ENCODE peak calls at places on chromosome 18, in five cellular contexts. T, Y, X, P and U are unnamed samples.

GRCh38 chr18:32429427-32429826 is 41.3 kb downstream of the GAREM1 start:
- DNase-seq in T (no peak), Y (no peak), X (no peak), P (no peak), U (no peak)

GRCh38 chr18:56312554-56312953 is 325.8 kb downstream of the TXNL1 start:
- DNase-seq in T (no peak), Y (no peak), X (no peak), P (no peak), U (no peak)

GRCh38 chr18:56305583-56305982 is 332.8 kb downstream of the TXNL1 start:
- DNase-seq in T (no peak), Y (no peak), X (no peak), P (no peak), U (no peak)

GRCh38 chr18:55354795-55355194 is 233.2 kb downstream of the TCF4 start:
- DNase-seq in T (no peak), Y (no peak), X (no peak), P (no peak), U (no peak)

GRCh38 chr18:54134053-54134452 is 90.4 kb downstream of the MBD2 start:
- DNase-seq in T (no peak), Y (no peak), X (no peak), P (no peak), U (no peak)

GRCh38 chr18:30192216-30192615 is 850.3 kb downstream of the DSC3 start:
- DNase-seq in T (no peak), Y (no peak), X (no peak), P (no peak), U (no peak)

GRCh38 chr18:50729986-50730385 is 89.8 kb downstream of the MRO start:
- DNase-seq in T (no peak), Y (no peak), X (no peak), P (no peak), U (no peak)

GRCh38 chr18:31197676-31198075 is 35.0 kb upstream of the DSC1 start:
- DNase-seq in T (peak; percentile 23), Y (no peak), X (no peak), P (no peak), U (no peak)

GRCh38 chr18:76445741-76446232 is 49.3 kb downstream of the ZNF516 start:
- DNase-seq in T (no peak), Y (no peak), X (no peak), P (no peak), U (peak; percentile 87)

GRCh38 chr18:492451-492850 is 8.1 kb downstream of the COLEC12 start:
- DNase-seq in T (no peak), Y (no peak), X (no peak), P (no peak), U (no peak)

GRCh38 chr18:56508637-56509036 is 129.8 kb downstream of the TXNL1 start:
- DNase-seq in T (no peak), Y (no peak), X (no peak), P (no peak), U (no peak)

GRCh38 chr18:12290086-12290485 is 18.0 kb upstream of the TUBB6 start:
- DNase-seq in T (no peak), Y (no peak), X (no peak), P (no peak), U (peak; percentile 91)

GRCh38 chr18:35415511-35416427 is 38.6 kb upstream of the ZNF396 start:
- DNase-seq in T (no peak), Y (no peak), X (no peak), P (no peak), U (no peak)

GRCh38 chr18:52465391-52465790 is 125.4 kb downstream of the DCC start:
- DNase-seq in T (no peak), Y (no peak), X (no peak), P (no peak), U (no peak)

GRCh38 chr18:61876899-61877298 is 15.9 kb downstream of the RNF152 start:
- DNase-seq in T (no peak), Y (no peak), X (no peak), P (no peak), U (no peak)

GRCh38 chr18:70366174-70366573 is 77.3 kb downstream of the SOCS6 start:
- DNase-seq in T (no peak), Y (no peak), X (no peak), P (no peak), U (no peak)

GRCh38 chr18:23881778-23882177 is 132.8 kb upstream of the TTC39C start:
- DNase-seq in T (no peak), Y (no peak), X (peak; percentile 72), P (peak; percentile 58), U (peak; percentile 84)

GRCh38 chr18:26928669-26929313 is 63.3 kb upstream of the AQP4 start:
- DNase-seq in T (no peak), Y (no peak), X (peak; percentile 35), P (no peak), U (no peak)

GRCh38 chr18:5527603-5528002 is 16.2 kb downstream of the EPB41L3 start:
- DNase-seq in T (no peak), Y (no peak), X (no peak), P (no peak), U (no peak)

GRCh38 chr18:24073791-24074190 is 59.2 kb downstream of the TTC39C start:
- DNase-seq in T (no peak), Y (no peak), X (no peak), P (no peak), U (no peak)

GRCh38 chr18:67510831-67511230 is 5.7 kb downstream of the DSEL start:
- DNase-seq in T (no peak), Y (no peak), X (no peak), P (no peak), U (no peak)

GRCh38 chr18:76493213-76494107 is 1.6 kb downstream of the ZNF516 start:
- DNase-seq in T (no peak), Y (no peak), X (no peak), P (no peak), U (no peak)

GRCh38 chr18:11518788-11519685 is 90.4 kb upstream of the SLC35G4 start:
- DNase-seq in T (peak; percentile 57), Y (peak; percentile 25), X (no peak), P (peak; percentile 18), U (no peak)

GRCh38 chr18:56298935-56299334 is 339.5 kb downstream of the TXNL1 start:
- DNase-seq in T (no peak), Y (no peak), X (no peak), P (no peak), U (no peak)

GRCh38 chr18:26777316-26778053 is 88.0 kb downstream of the AQP4 start:
- DNase-seq in T (no peak), Y (no peak), X (no peak), P (no peak), U (no peak)

GRCh38 chr18:41009926-41010325 is 945.1 kb upstream of the PIK3C3 start:
- DNase-seq in T (no peak), Y (no peak), X (no peak), P (no peak), U (no peak)

GRCh38 chr18:13813271-13813849 is 10.6 kb upstream of the MC5R start:
- DNase-seq in T (peak; percentile 50), Y (no peak), X (peak; percentile 76), P (peak; percentile 50), U (peak; percentile 13)

GRCh38 chr18:55245200-55245599 is 285.9 kb upstream of the CCDC68 start:
- DNase-seq in T (no peak), Y (no peak), X (no peak), P (no peak), U (no peak)

GRCh38 chr18:11761553-11761952 is 72.5 kb downstream of the GNAL start:
- DNase-seq in T (peak; percentile 8), Y (no peak), X (no peak), P (no peak), U (no peak)

DNA sequence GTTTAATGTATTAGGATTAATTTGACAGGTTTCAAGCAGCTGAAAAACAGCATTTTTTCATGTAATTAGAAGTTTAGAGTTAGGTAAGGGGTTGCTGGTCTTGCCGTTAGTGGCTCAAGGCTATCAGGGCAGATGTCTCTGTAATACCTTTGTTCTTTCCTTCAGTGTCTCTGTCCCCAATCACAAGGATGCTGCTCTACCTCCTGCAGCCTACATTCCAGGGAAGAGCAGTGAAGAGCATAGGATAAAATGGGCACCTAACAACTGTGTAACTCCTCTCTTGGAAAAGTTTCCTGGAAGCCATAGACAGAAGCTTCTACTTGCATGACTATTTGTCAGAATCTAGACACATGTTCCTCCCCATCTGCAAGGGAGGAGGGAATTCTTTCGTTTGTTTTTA is 9.4 kb upstream of the SERPINB7 start:
- DNase-seq in T (no peak), Y (no peak), X (no peak), P (no peak), U (no peak)
- TF ChIP-seq POLR2AphosphoS5 in T (no peak), Y (no peak), X (no peak), P (no peak), U (no peak)

DNA sequence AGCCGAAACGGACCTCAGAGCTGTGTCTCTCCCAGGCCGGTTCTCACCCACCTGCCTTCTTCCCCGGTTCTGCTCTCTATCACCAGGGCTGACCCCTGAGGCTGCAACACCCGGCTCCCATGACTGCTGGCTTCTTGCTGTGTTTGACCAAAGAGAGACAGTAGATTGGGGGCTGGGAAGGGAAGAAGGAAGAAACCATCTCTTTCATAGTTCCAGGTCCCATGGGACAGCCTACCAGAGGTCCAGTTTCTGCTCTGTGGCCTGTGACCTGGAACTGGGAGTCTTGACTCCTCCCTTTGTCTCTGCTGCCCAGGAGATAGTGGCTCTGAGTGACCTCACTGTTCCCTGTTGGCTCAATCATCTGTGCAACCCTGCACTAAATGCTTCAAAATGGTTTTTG is 38.1 kb downstream of the ALPK2 start:
- DNase-seq in T (no peak), Y (no peak), X (no peak), P (no peak), U (no peak)
- TF ChIP-seq POLR2AphosphoS5 in T (no peak), Y (no peak), X (no peak), P (no peak), U (no peak)

GRCh38 chr18:49664086-49664890 is 102.4 kb downstream of the LIPG start:
- DNase-seq in T (no peak), Y (no peak), X (no peak), P (no peak), U (no peak)
- TF ChIP-seq POLR2AphosphoS5 in T (no peak), Y (no peak), X (no peak), P (no peak), U (peak; percentile 18)

GRCh38 chr18:9562584-9562983 is 51.8 kb downstream of the PPP4R1 start:
- DNase-seq in T (no peak), Y (no peak), X (no peak), P (no peak), U (no peak)

GRCh38 chr18:9561774-9562173 is 52.6 kb downstream of the PPP4R1 start:
- DNase-seq in T (no peak), Y (no peak), X (no peak), P (no peak), U (no peak)

GRCh38 chr18:9557250-9557943 is 57.0 kb downstream of the PPP4R1 start:
- DNase-seq in T (no peak), Y (no peak), X (no peak), P (no peak), U (no peak)

GRCh38 chr18:9558397-9559064 is 55.8 kb downstream of the PPP4R1 start:
- DNase-seq in T (no peak), Y (no peak), X (no peak), P (no peak), U (no peak)

DNA sequence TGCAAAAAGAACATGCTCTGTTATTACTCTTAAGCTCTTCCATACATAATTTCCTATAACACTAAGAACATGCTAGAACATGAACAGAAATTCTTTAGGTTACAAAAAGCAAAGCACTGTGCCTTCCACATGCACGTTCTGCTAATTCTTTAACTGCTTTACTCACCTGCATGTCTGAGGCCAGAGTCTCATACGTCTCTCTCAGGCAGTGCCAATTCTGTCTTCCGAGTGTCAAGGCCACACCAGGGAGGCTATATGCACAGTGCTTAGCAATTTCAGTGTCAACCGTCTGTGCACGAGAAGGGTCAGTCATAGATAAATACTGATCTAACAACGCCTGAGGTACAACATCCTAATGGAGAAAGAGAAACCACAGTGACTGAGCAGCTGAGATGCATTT is 55.1 kb downstream of the PPP4R1 start:
- DNase-seq in T (no peak), Y (no peak), X (no peak), P (no peak), U (no peak)
- TF ChIP-seq POLR2AphosphoS5 in T (no peak), Y (no peak), X (no peak), P (no peak), U (no peak)